ENCODE peak calls at places on chromosomes 4 and X, in seven cellular contexts. S is fibroblast of pulmonary artery; N is progenitor cell of endocrine pancreas; A is stimulated activated naive B cell treated with anti-CD40 and anti-IgM and Interleukin-4, amounts not matched to agents 10 μg/mL and 1 μg/mL and 100 μg/mL, for 72 hours; E is A172; H is dermis microvascular lymphatic vessel endothelial cell; W is mucosa of descending colon. C is an unnamed sample.

GRCh38 chr4:163194593-163194992 is 27.9 kb upstream of the NAF1 start:
- DNase-seq in S (no peak), N (no peak), A (no peak), E (no peak), H (no peak), W (no peak), C (no peak)

GRCh38 chr4:120921456-120922389 is 803 bp downstream of the PRDM5 start:
- DNase-seq in S (peak; percentile 72), N (peak; percentile 32), A (no peak), E (peak; percentile 47), H (peak; percentile 41), W (peak; percentile 81), C (peak; percentile 66)

GRCh38 chrX:139642241-139642927 is 65.6 kb downstream of the MCF2 start:
- DNase-seq in S (no peak), N (no peak), A (no peak), E (no peak), H (no peak), W (no peak), C (peak; percentile 29)

GRCh38 chrX:53223068-53223693 is 1.8 kb downstream of the KDM5C start:
- DNase-seq in S (peak; percentile 1), N (no peak), A (no peak), E (no peak), H (no peak), W (no peak), C (no peak)

GRCh38 chr4:82431026-82431745 is 796 bp downstream of the ENOPH1 start:
- DNase-seq in S (peak; percentile 29), N (peak; percentile 28), A (no peak), E (no peak), H (no peak), W (peak; percentile 76), C (peak; percentile 50)

GRCh38 chrX:49878128-49878833 is 1.0 kb upstream of the USP27X start:
- DNase-seq in S (no peak), N (no peak), A (no peak), E (no peak), H (no peak), W (no peak), C (no peak)

GRCh38 chr4:94532016-94532789 is 80.5 kb downstream of the PDLIM5 start:
- DNase-seq in S (peak; percentile 28), N (no peak), A (no peak), E (no peak), H (no peak), W (peak; percentile 36), C (peak; percentile 51)

GRCh38 chr4:144343143-144343755 is 202.7 kb upstream of the GYPA start:
- DNase-seq in S (no peak), N (no peak), A (no peak), E (no peak), H (no peak), W (no peak), C (peak; percentile 28)

GRCh38 chrX:71666240-71667223 is 814 bp upstream of the LOC101059915 start:
- DNase-seq in S (no peak), N (no peak), A (no peak), E (no peak), H (no peak), W (no peak), C (no peak)

GRCh38 chrX:46686003-46686645 is 72.8 kb downstream of the SLC9A7 start:
- DNase-seq in S (peak; percentile 63), N (no peak), A (peak; percentile 17), E (peak; percentile 19), H (peak; percentile 23), W (no peak), C (no peak)

GRCh38 chrX:115602308-115602707 is 41.3 kb downstream of the PLS3 start:
- DNase-seq in S (no peak), N (no peak), A (no peak), E (no peak), H (no peak), W (no peak), C (no peak)

GRCh38 chrX:120310861-120311631 is at the start of gene TMEM255A:
- DNase-seq in S (no peak), N (no peak), A (no peak), E (peak; percentile 4), H (no peak), W (peak; percentile 23), C (no peak)

GRCh38 chr4:169621754-169622481 is 1.5 kb downstream of the CLCN3 start:
- DNase-seq in S (peak; percentile 65), N (no peak), A (no peak), E (peak; percentile 36), H (peak; percentile 90), W (no peak), C (peak; percentile 74)

GRCh38 chr4:67207941-67208441 is 337.3 kb downstream of the CENPC start:
- DNase-seq in S (no peak), N (no peak), A (no peak), E (no peak), H (no peak), W (no peak), C (no peak)

GRCh38 chr4:152590179-152591031 is 54.5 kb upstream of the FBXW7 start:
- DNase-seq in S (peak; percentile 97), N (no peak), A (no peak), E (peak; percentile 77), H (no peak), W (no peak), C (peak; percentile 96)

GRCh38 chrX:2484721-2485459 is 15.9 kb downstream of the DHRSX start:
- DNase-seq in S (peak; percentile 61), N (no peak), A (no peak), E (no peak), H (no peak), W (no peak), C (peak; percentile 38)

GRCh38 chrX:49754238-49754857 is 58.6 kb upstream of the PAGE1 start:
- DNase-seq in S (peak; percentile 40), N (peak; percentile 17), A (peak; percentile 21), E (peak; percentile 32), H (peak; percentile 14), W (peak; percentile 35), C (peak; percentile 0)

GRCh38 chr4:173485164-173485563 is 44.9 kb downstream of the HAND2 start:
- DNase-seq in S (peak; percentile 41), N (no peak), A (no peak), E (no peak), H (no peak), W (no peak), C (peak; percentile 52)

GRCh38 chrX:74133156-74133796 is 170.7 kb upstream of the ZCCHC13 start:
- DNase-seq in S (peak; percentile 75), N (no peak), A (peak; percentile 3), E (peak; percentile 35), H (peak; percentile 62), W (no peak), C (peak; percentile 53)

GRCh38 chr4:141706445-141706844 is 70.1 kb downstream of the IL15 start:
- DNase-seq in S (no peak), N (no peak), A (no peak), E (no peak), H (no peak), W (no peak), C (no peak)

GRCh38 chr4:3865986-3866812 is 100.0 kb downstream of the ADRA2C start:
- DNase-seq in S (no peak), N (no peak), A (no peak), E (no peak), H (no peak), W (no peak), C (no peak)

GRCh38 chrX:2710496-2710895 is 19.4 kb downstream of the CD99 start:
- DNase-seq in S (no peak), N (no peak), A (no peak), E (peak; percentile 66), H (no peak), W (no peak), C (no peak)

GRCh38 chr4:131370846-131371245 is 1778.2 kb upstream of the PCDH10 start:
- DNase-seq in S (no peak), N (no peak), A (no peak), E (no peak), H (no peak), W (no peak), C (no peak)

GRCh38 chr4:67909910-67910905 is 26.4 kb upstream of the TMPRSS11D start:
- DNase-seq in S (peak; percentile 49), N (no peak), A (no peak), E (no peak), H (peak; percentile 15), W (no peak), C (no peak)

C was measured in astrocyte.